ENCODE peak calls at places on chromosome 1, in five cellular contexts. K, L, H, I and S are unnamed samples.

GRCh38 chr1:23101891-23102688 is 66.6 kb downstream of the LUZP1 start:
- DNase-seq in K (no peak), L (no peak), H (no peak), I (no peak), S (no peak)

GRCh38 chr1:244356371-244356770 is 95.3 kb downstream of the ADSS2 start:
- DNase-seq in K (no peak), L (no peak), H (no peak), I (no peak), S (no peak)

GRCh38 chr1:164836614-164837018 is 277.6 kb downstream of the PBX1 start:
- DNase-seq in K (no peak), L (no peak), H (no peak), I (no peak), S (no peak)

GRCh38 chr1:23634840-23635642 is 56.6 kb upstream of the RPL11 start:
- DNase-seq in K (peak), L (peak), H (peak), I (peak), S (peak)

GRCh38 chr1:181075727-181076350 is 12.7 kb upstream of the IER5 start:
- DNase-seq in K (no peak), L (no peak), H (peak), I (no peak), S (no peak)

GRCh38 chr1:88296227-88297010 is 387.7 kb upstream of the PKN2 start:
- DNase-seq in K (no peak), L (no peak), H (no peak), I (no peak), S (no peak)

GRCh38 chr1:92749024-92749634 is 35.8 kb downstream of the EVI5 start:
- DNase-seq in K (peak), L (peak), H (peak), I (no peak), S (peak)

GRCh38 chr1:160576866-160577265 is 2.4 kb downstream of the CD84 start:
- DNase-seq in K (no peak), L (no peak), H (no peak), I (no peak), S (no peak)

GRCh38 chr1:209723761-209724693 is 19.4 kb downstream of the HSD11B1 start:
- DNase-seq in K (no peak), L (no peak), H (no peak), I (no peak), S (no peak)

GRCh38 chr1:69791311-69791710 is 223.6 kb downstream of the LRRC7 start:
- DNase-seq in K (no peak), L (no peak), H (no peak), I (no peak), S (no peak)

GRCh38 chr1:64663654-64664053 is 81.2 kb upstream of the RAVER2 start:
- DNase-seq in K (peak), L (peak), H (peak), I (no peak), S (peak)

GRCh38 chr1:6052543-6053205 is 7.0 kb downstream of the KCNAB2 start:
- DNase-seq in K (peak), L (peak), H (peak), I (no peak), S (peak)

GRCh38 chr1:86906419-86906818 is 7.5 kb downstream of the SELENOF start:
- DNase-seq in K (no peak), L (no peak), H (no peak), I (no peak), S (no peak)

GRCh38 chr1:76944942-76945341 is 77.7 kb downstream of the ST6GALNAC5 start:
- DNase-seq in K (no peak), L (no peak), H (no peak), I (no peak), S (no peak)

DNA sequence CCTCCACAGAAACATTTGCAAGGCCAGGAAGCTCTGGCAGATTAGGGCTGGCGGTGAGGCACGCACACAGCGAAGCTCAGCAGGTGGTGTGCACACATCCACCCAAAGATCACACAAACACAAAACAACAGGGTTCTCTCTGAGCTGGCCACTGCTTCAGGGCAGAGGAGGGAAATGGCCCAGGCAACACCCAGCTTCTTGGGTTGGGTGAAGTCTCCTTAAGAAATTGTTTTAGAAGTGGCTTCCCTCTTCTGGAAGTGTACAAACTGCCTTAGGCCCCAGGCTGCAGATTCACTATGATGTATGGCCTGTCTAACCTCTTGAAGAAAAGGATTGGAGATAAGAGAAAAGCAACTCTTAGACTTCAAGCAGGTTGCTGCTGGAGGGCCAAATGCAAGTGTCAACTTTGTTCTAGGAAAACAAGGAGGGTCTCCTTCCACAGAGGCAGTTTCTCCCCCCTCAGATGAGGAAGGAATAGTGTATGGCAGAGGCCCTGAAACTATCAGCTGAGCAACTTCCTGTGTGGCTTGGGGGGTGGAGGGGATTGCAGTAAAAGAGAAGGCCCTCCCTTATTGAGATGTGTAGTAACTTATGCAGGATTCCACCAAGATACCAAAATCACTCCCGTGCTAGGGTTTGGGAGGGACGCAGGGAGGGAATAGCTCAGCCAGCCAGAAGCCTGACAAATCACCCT is 2.1 kb downstream of the RCSD1 start:
- DNase-seq in K (no peak), L (no peak), H (no peak), I (no peak), S (peak)
- TF ChIP-seq ESRRA in K (no peak), L (no peak), H (no peak), I (no peak), S (no peak)

DNA sequence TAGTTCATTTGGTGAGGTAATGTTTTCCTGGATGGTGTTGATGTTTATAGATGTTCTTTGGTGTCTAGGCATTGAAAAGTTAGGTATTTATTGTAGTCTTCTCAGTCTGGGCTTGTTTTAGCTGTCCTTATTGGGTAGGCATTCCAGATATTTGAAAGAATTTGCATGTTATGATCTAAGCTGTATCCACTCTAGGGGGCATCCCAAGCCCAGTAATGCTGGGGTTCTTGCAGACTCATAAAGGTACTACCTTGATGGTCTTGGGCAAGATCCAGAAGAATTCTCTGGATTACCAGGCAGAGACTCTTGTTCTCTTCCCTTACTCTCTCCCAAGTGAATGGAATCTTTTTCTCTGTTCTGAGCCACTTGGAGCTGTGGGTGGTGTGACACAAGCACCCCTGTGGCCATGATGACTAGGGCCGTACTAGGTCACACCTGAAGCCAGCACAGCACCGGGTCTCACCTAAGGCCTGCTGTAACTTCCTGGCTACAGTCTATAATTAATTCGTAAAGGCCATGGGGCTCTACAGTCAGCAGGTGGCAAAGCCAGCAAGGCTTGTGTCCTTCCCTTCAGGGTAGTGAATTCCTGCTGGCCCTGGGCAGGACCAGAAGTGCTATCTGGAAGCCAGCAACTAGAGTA is 74.8 kb upstream of the PDE4B start:
- DNase-seq in K (no peak), L (no peak), H (no peak), I (no peak), S (no peak)
- TF ChIP-seq ESRRA in K (no peak), L (no peak), H (no peak), I (no peak), S (no peak)

DNA sequence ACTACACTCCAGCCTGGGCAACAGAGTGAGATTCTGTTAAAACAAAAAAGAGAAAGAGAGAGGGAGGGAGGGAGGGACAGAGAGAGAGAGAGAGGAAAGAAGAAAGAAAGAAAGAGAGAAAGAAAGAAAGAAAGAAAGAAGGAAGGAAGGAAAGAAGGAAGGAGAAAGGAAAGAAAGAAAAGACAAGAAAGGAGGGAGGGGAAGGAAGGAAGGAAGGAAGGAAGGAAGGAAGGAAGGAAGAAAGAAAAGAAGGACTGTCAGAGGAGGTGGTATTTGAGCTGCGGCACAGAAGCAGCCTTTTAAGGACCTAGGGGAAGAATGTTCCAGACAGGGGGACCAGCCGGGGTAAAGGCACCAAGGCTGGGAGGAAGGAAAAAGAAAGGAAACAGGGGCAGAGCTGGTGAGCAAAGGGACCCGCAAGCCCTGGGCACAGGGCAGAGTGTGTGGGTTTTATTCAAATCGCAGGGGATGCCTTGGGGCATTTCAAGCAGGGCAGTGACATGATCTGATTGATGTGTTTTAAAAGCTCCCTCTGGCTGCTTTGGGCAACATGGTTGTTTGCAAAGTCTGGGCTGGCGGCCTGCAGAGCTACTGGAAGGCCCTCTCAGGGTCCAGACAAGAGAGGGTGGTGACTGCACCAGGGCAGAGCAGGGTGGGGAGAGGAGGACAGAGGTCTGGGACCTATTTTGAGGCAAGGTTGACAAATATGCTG is 176.9 kb upstream of the VAMP3 start:
- DNase-seq in K (no peak), L (no peak), H (no peak), I (no peak), S (no peak)
- TF ChIP-seq ESRRA in K (no peak), L (no peak), H (no peak), I (no peak), S (no peak)

GRCh38 chr1:20353836-20354235 is 63.2 kb downstream of the VWA5B1 start:
- DNase-seq in K (no peak), L (no peak), H (no peak), I (no peak), S (no peak)
- TF ChIP-seq ESRRA in K (no peak), L (no peak), H (no peak), I (no peak), S (no peak)

GRCh38 chr1:207938016-207938415 is 27.1 kb upstream of the CD34 start:
- DNase-seq in K (peak), L (no peak), H (no peak), I (no peak), S (no peak)
- TF ChIP-seq ESRRA in K (no peak), L (no peak), H (no peak), I (no peak), S (no peak)

GRCh38 chr1:153921080-153921802 is 1.5 kb downstream of the GATAD2B start:
- DNase-seq in K (no peak), L (no peak), H (no peak), I (no peak), S (no peak)
- TF ChIP-seq ESRRA in K (no peak), L (no peak), H (no peak), I (no peak), S (no peak)

GRCh38 chr1:98027044-98027443 is 106.2 kb upstream of the DPYD start:
- DNase-seq in K (no peak), L (no peak), H (no peak), I (no peak), S (no peak)
- TF ChIP-seq ESRRA in K (no peak), L (no peak), H (no peak), I (no peak), S (no peak)